ENCODE peak calls at places on chromosomes 16 and 17, in eight cellular contexts. S is activated CD8-positive, alpha-beta T cell treated with anti-CD3 and anti-CD28 coated beads, Interleukin-2, amount 10 ng/mL, durations not matched to agents 7 days and 5 days; F is T-helper 2 cell; U is T-helper 17 cell; K is naive B cell; X is effector CD8-positive, alpha-beta T cell; H is esophagus squamous epithelium; Y is stimulated activated CD4-positive, alpha-beta T cell treated with anti-CD3 and anti-CD28 coated beads, Interleukin-12 subunit alpha, Interleukin-12 subunit beta, amount 100 ng/mL, for 4 hours. E is an unnamed sample.

GRCh38 chr16:87226926-87227650 is 90.1 kb downstream of the C16orf95 start:
- DNase-seq in U (no peak), H (no peak), K (no peak), Y (no peak), X (no peak), S (no peak), F (no peak), E (no peak)

GRCh38 chr17:7992516-7992915 is 9.9 kb upstream of the GUCY2D start:
- DNase-seq in K (no peak), Y (no peak), F (no peak), X (no peak), S (no peak), H (no peak), U (no peak), E (no peak)

GRCh38 chr17:43574896-43575525 is 28.9 kb upstream of the ETV4 start:
- DNase-seq in Y (no peak), F (no peak), S (no peak), H (no peak), U (no peak), K (no peak), X (no peak), E (no peak)

GRCh38 chr16:10601444-10602401 is 21.3 kb upstream of the EMP2 start:
- DNase-seq in Y (no peak), X (no peak), K (no peak), H (no peak), U (no peak), F (no peak), S (no peak), E (no peak)

GRCh38 chr17:32757963-32758362 is 119.0 kb downstream of the MYO1D start:
- DNase-seq in H (no peak), U (no peak), F (no peak), S (no peak), X (no peak), K (no peak), Y (no peak), E (no peak)

GRCh38 chr17:75832164-75832651 is 12.0 kb downstream of the UNC13D start:
- DNase-seq in X (no peak), F (no peak), S (peak), K (no peak), Y (no peak), H (no peak), U (no peak), E (no peak)

GRCh38 chr17:77304051-77304745 is 163.4 kb downstream of the SEC14L1 start:
- DNase-seq in S (no peak), X (no peak), Y (no peak), K (no peak), U (no peak), F (no peak), H (no peak), E (no peak)

GRCh38 chr16:910181-910580 is 60.6 kb downstream of the LMF1 start:
- DNase-seq in X (no peak), K (no peak), U (no peak), Y (no peak), F (no peak), H (no peak), S (no peak), E (no peak)

GRCh38 chr16:19316846-19317245 is 31.3 kb downstream of the CLEC19A start:
- DNase-seq in Y (no peak), H (no peak), S (no peak), F (no peak), X (no peak), U (no peak), K (no peak), E (no peak)

GRCh38 chr16:57534337-57534880 is 2.0 kb downstream of the CCDC102A start:
- DNase-seq in U (no peak), H (no peak), K (no peak), F (no peak), S (no peak), Y (no peak), X (no peak), E (no peak)

GRCh38 chr16:15507299-15507958 is 73.0 kb downstream of the BMERB1 start:
- DNase-seq in K (no peak), H (no peak), Y (no peak), S (no peak), X (no peak), U (no peak), F (no peak), E (no peak)

E was measured in C1 segment of cervical spinal cord.